ENCODE peak calls at places on chromosomes 1 and 21, in seven cellular contexts. E is SK-N-SH, D is HCT116, K is K562, H is HepG2, A is H1, O is GM12878. Q is an unnamed sample.

GRCh38 chr1:67514299-67514698 is 84.1 kb upstream of the SERBP1 start:
- DNase-seq in K (no peak), D (no peak), E (no peak), O (no peak), H (peak), A (no peak), Q (no peak)

GRCh38 chr1:21242846-21243245 is 47.4 kb downstream of the ECE1 start:
- DNase-seq in D (no peak), K (no peak), A (no peak), O (no peak), H (no peak), E (no peak), Q (no peak)

GRCh38 chr1:36166136-36166535 is 10.2 kb downstream of the MAP7D1 start:
- DNase-seq in D (no peak), E (no peak), H (no peak), K (no peak), O (no peak), A (no peak), Q (no peak)

GRCh38 chr1:53135735-53136114 is 6.7 kb downstream of the SLC1A7 start:
- DNase-seq in H (no peak), K (peak), O (no peak), E (no peak), A (no peak), D (no peak), Q (no peak)

GRCh38 chr1:71755441-71755840 is 526.9 kb downstream of the NEGR1 start:
- DNase-seq in H (no peak), K (no peak), D (no peak), A (no peak), E (no peak), O (no peak), Q (no peak)

GRCh38 chr1:55520861-55521260 is 305.7 kb upstream of the USP24 start:
- DNase-seq in O (no peak), A (no peak), K (no peak), E (no peak), D (no peak), H (no peak), Q (no peak)

GRCh38 chr1:201892211-201892610 is 3.5 kb downstream of the SHISA4 start:
- DNase-seq in O (no peak), E (no peak), H (no peak), D (no peak), K (no peak), A (no peak), Q (no peak)

GRCh38 chr1:151372411-151372934 is at the start of gene SELENBP1:
- DNase-seq in A (peak), O (no peak), E (no peak), D (no peak), K (peak), H (peak), Q (no peak)

GRCh38 chr1:245588250-245588649 is 433.5 kb downstream of the KIF26B start:
- DNase-seq in K (no peak), O (no peak), E (peak), A (no peak), D (no peak), H (no peak), Q (no peak)

GRCh38 chr1:199404976-199405375 is 622.5 kb upstream of the NR5A2 start:
- DNase-seq in H (no peak), O (no peak), E (no peak), K (no peak), D (no peak), A (no peak), Q (no peak)

GRCh38 chr1:109508873-109509175 is 703 bp downstream of the AMIGO1 start:
- DNase-seq in D (no peak), H (no peak), O (no peak), K (no peak), A (no peak), E (no peak), Q (no peak)

GRCh38 chr1:221994939-221995338 is 253.1 kb upstream of the DUSP10 start:
- DNase-seq in A (no peak), H (no peak), D (no peak), E (no peak), O (no peak), K (no peak), Q (no peak)

GRCh38 chr1:215845224-215845902 is 278.3 kb downstream of the KCTD3 start:
- DNase-seq in E (no peak), D (peak), O (no peak), A (no peak), K (no peak), H (no peak), Q (no peak)

GRCh38 chr1:153483776-153484175 is 23.3 kb upstream of the S100A7 start:
- DNase-seq in E (no peak), H (no peak), D (no peak), A (peak), K (no peak), O (no peak), Q (no peak)

GRCh38 chr1:60970081-60970509 is 112.3 kb upstream of the NFIA start:
- DNase-seq in K (peak), E (peak), H (peak), A (no peak), O (no peak), D (no peak), Q (peak)

GRCh38 chr1:92326681-92327080 is 27.8 kb downstream of the RPAP2 start:
- DNase-seq in D (no peak), H (peak), O (no peak), K (no peak), A (no peak), E (no peak), Q (no peak)

GRCh38 chr21:42406846-42407245 is 3.1 kb downstream of the UBASH3A start:
- DNase-seq in D (no peak), A (no peak), E (no peak), H (no peak), K (no peak), O (no peak), Q (no peak)

GRCh38 chr1:164576311-164577271 is 17.6 kb downstream of the PBX1 start:
- DNase-seq in H (no peak), E (no peak), O (no peak), D (no peak), A (peak), K (no peak), Q (no peak)

GRCh38 chr1:26862781-26863676 is at the start of gene SFN:
- DNase-seq in A (peak), K (peak), H (peak), E (no peak), O (no peak), D (peak), Q (peak)
- TF ChIP-seq SIN3A in A (no peak), K (no peak), H (no peak), E (no peak), O (no peak), D (no peak), Q (no peak)

GRCh38 chr21:21151231-21151630 is 153.0 kb downstream of the NCAM2 start:
- DNase-seq in H (no peak), A (no peak), D (no peak), E (no peak), O (no peak), K (peak), Q (no peak)
- TF ChIP-seq SIN3A in H (no peak), A (no peak), D (no peak), E (no peak), O (no peak), K (no peak), Q (no peak)

GRCh38 chr1:43587594-43587993 is 56.9 kb downstream of the PTPRF start:
- DNase-seq in K (no peak), H (no peak), O (no peak), D (no peak), A (no peak), E (no peak), Q (no peak)
- TF ChIP-seq SIN3A in K (no peak), H (no peak), O (no peak), D (no peak), A (no peak), E (no peak), Q (no peak)

DNA sequence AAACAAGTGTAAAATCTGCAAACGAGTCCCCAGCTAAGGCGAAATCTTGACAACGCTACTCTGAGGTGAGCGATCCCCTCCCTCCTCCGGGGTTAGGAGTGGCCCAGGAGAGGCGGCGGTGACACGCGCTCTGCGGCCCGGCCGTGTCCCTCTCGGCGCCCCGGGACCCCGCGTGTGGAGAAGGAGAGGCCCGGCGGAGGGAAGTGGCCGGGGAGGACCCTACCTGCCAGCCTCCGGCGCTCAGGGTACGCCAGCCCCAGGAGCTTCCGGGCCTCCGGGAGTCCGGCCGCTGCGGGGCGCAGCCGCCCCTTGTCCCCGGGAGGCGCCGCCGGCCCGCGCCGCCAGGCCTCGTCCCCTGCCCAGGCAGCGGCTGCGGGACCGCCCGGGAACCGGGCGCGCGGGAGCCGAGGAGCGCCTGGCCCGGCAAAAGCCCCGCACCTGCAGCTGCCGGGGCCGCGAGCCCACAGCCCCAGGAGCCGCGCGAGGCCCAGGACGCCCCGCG is 543 bp downstream of the ABCB10 start:
- DNase-seq in H (peak), O (no peak), D (no peak), A (peak), K (peak), E (peak), Q (no peak)
- TF ChIP-seq SIN3A in H (no peak), O (no peak), D (no peak), A (no peak), K (peak), E (no peak), Q (no peak)

DNA sequence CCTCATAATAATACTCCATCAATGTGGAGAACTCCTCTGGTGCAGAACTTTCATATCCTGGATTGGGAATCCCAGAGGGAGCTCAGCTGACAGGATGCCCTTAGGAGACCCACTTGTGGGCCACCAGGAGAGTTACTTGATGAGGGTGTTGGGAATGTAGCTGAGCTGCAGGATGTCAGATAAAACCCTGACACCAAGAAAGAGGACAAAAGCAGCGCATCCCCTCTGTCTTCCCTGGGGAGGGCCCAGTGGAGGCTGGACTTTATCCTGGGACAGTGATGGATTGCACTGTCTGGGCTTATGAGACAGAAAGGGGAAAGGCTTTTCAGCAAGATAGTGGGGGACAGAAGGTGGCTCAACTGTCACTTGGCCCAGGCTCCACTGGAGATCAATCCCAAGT is 88.1 kb upstream of the BCAR3 start:
- DNase-seq in H (no peak), K (no peak), D (no peak), O (no peak), E (no peak), A (no peak), Q (no peak)
- TF ChIP-seq SIN3A in H (no peak), K (no peak), D (no peak), O (no peak), E (no peak), A (no peak), Q (no peak)

GRCh38 chr1:84721152-84721551 is 30.9 kb upstream of the SSX2IP start:
- DNase-seq in H (peak), A (no peak), D (no peak), E (no peak), O (no peak), K (peak), Q (no peak)

GRCh38 chr1:84722794-84723193 is 32.5 kb upstream of the SSX2IP start:
- DNase-seq in O (no peak), H (no peak), K (no peak), D (no peak), E (no peak), A (no peak), Q (no peak)

GRCh38 chr1:84724128-84724860 is 34.0 kb upstream of the SSX2IP start:
- DNase-seq in E (no peak), O (no peak), K (peak), H (peak), D (peak), A (peak), Q (peak)

GRCh38 chr1:84719477-84720274 is 29.4 kb upstream of the SSX2IP start:
- DNase-seq in K (no peak), O (no peak), A (no peak), H (peak), D (no peak), E (no peak), Q (no peak)

DNA sequence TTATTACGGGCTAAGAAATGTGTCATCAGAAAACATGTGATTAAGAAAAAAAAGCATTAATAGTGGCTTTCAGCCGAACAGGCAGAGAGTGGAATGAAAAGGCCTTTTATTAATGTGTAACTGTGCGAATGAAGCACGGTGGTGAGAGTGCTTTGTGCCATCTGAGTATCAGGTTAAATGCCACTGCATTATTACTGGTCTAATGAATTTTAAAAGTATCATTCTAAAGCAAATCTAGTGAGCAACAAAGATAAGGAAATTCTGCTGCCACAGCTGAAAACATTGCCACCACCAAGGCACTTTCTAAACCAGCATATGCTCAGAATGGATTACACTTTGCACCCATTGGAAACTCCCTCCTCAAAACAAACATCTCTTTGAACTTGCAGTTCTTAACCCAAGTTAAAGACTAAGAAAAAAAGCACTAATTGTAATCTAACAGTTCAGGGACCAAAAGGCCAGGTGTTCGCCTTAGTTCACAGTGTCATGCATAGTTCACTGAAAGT is 30.1 kb upstream of the SSX2IP start:
- DNase-seq in D (no peak), H (peak), E (no peak), A (no peak), O (peak), K (no peak), Q (no peak)
- TF ChIP-seq SIN3A in D (no peak), H (no peak), E (no peak), A (no peak), O (no peak), K (no peak), Q (no peak)

Q was measured in Panc1.